ENCODE peak calls at places on chromosome 15, in seven cellular contexts. One of them, this sample, is unnamed.

GRCh38 chr15:88375234-88375926 is 91.8 kb downstream of the MRPL46 start:
- DNase-seq in ELF-1: peak
- DNase-seq in anterior cingulate cortex: peak
- DNase-seq in BJ: peak
- DNase-seq in GM03348: peak
- DNase-seq in NCI-H1092 treated with DMSO at 0.1 percent for 48 hours: no peak
- DNase-seq in choroid plexus epithelial cell: peak
- DNase-seq in this sample: no peak

GRCh38 chr15:64842986-64843561 is 1.4 kb downstream of the PLEKHO2 start:
- DNase-seq in NCI-H1092 treated with DMSO at 0.1 percent for 48 hours: no peak
- DNase-seq in GM03348: peak
- DNase-seq in BJ: no peak
- DNase-seq in choroid plexus epithelial cell: peak
- DNase-seq in ELF-1: no peak
- DNase-seq in anterior cingulate cortex: no peak
- DNase-seq in this sample: peak

GRCh38 chr15:31325432-31325975 is 1.1 kb upstream of the KLF13 start:
- DNase-seq in anterior cingulate cortex: peak
- DNase-seq in BJ: no peak
- DNase-seq in choroid plexus epithelial cell: peak
- DNase-seq in ELF-1: no peak
- DNase-seq in GM03348: peak
- DNase-seq in NCI-H1092 treated with DMSO at 0.1 percent for 48 hours: peak
- DNase-seq in this sample: peak

GRCh38 chr15:50077655-50078054 is 41.4 kb downstream of the ATP8B4 start:
- DNase-seq in GM03348: no peak
- DNase-seq in choroid plexus epithelial cell: no peak
- DNase-seq in NCI-H1092 treated with DMSO at 0.1 percent for 48 hours: no peak
- DNase-seq in ELF-1: no peak
- DNase-seq in anterior cingulate cortex: peak
- DNase-seq in BJ: no peak
- DNase-seq in this sample: no peak

GRCh38 chr15:69298697-69299441 is at the start of gene PAQR5:
- DNase-seq in anterior cingulate cortex: no peak
- DNase-seq in BJ: no peak
- DNase-seq in choroid plexus epithelial cell: no peak
- DNase-seq in NCI-H1092 treated with DMSO at 0.1 percent for 48 hours: no peak
- DNase-seq in ELF-1: peak
- DNase-seq in GM03348: peak
- DNase-seq in this sample: peak

GRCh38 chr15:57201578-57201977 is 174.7 kb upstream of the CGNL1 start:
- DNase-seq in choroid plexus epithelial cell: no peak
- DNase-seq in GM03348: no peak
- DNase-seq in NCI-H1092 treated with DMSO at 0.1 percent for 48 hours: no peak
- DNase-seq in BJ: no peak
- DNase-seq in anterior cingulate cortex: no peak
- DNase-seq in ELF-1: no peak
- DNase-seq in this sample: no peak

GRCh38 chr15:101201411-101202174 is 50.3 kb downstream of the CHSY1 start:
- DNase-seq in GM03348: peak
- DNase-seq in ELF-1: peak
- DNase-seq in anterior cingulate cortex: peak
- DNase-seq in choroid plexus epithelial cell: peak
- DNase-seq in BJ: peak
- DNase-seq in NCI-H1092 treated with DMSO at 0.1 percent for 48 hours: no peak
- DNase-seq in this sample: peak

GRCh38 chr15:73388256-73388781 is 19.6 kb upstream of the HCN4 start:
- DNase-seq in NCI-H1092 treated with DMSO at 0.1 percent for 48 hours: no peak
- DNase-seq in choroid plexus epithelial cell: peak
- DNase-seq in ELF-1: no peak
- DNase-seq in BJ: peak
- DNase-seq in anterior cingulate cortex: no peak
- DNase-seq in GM03348: peak
- DNase-seq in this sample: no peak

This sample was measured in mucosa of descending colon.